ENCODE peak calls at places on chromosome 14, in five cellular contexts. C is upper lobe of right lung, T is testis, M is heart right ventricle, Y is adrenal gland. J is an unnamed sample.

GRCh38 chr14:32808574-32809098 is 130.0 kb upstream of the NPAS3 start:
- DNase-seq in T (no peak), Y (peak; percentile 11), C (no peak), M (no peak), J (no peak)

GRCh38 chr14:51308872-51309271 is 68.8 kb downstream of the TMX1 start:
- DNase-seq in C (no peak), M (no peak), T (no peak), Y (no peak), J (no peak)

GRCh38 chr14:88452231-88452630 is 66.8 kb downstream of the SPATA7 start:
- DNase-seq in C (no peak), M (no peak), T (no peak), Y (no peak), J (no peak)

GRCh38 chr14:98069712-98070133 is 1202.3 kb downstream of the BCL11B start:
- DNase-seq in M (no peak), Y (no peak), C (no peak), T (no peak), J (no peak)

GRCh38 chr14:99393059-99393655 is 87.5 kb downstream of the SETD3 start:
- DNase-seq in M (peak; percentile 24), C (peak; percentile 75), T (peak; percentile 41), Y (peak; percentile 43), J (no peak)

GRCh38 chr14:89188492-89188891 is 228.5 kb downstream of the FOXN3 start:
- DNase-seq in M (no peak), C (no peak), Y (no peak), T (no peak), J (no peak)

GRCh38 chr14:64244279-64244678 is 49.9 kb downstream of the ESR2 start:
- DNase-seq in M (peak; percentile 34), C (no peak), Y (peak; percentile 83), T (peak; percentile 81), J (no peak)

GRCh38 chr14:65940056-65940735 is 527.7 kb downstream of the FUT8 start:
- DNase-seq in C (no peak), T (no peak), Y (no peak), M (no peak), J (no peak)

GRCh38 chr14:62143235-62143634 is 381.0 kb downstream of the SNAPC1 start:
- DNase-seq in T (peak; percentile 67), M (no peak), C (no peak), Y (no peak), J (no peak)

GRCh38 chr14:70731447-70732239 is 77.7 kb downstream of the MAP3K9 start:
- DNase-seq in C (no peak), T (no peak), M (no peak), Y (no peak), J (no peak)

GRCh38 chr14:73173092-73173735 is 36.9 kb downstream of the PSEN1 start:
- DNase-seq in C (no peak), T (no peak), Y (no peak), M (no peak), J (no peak)

GRCh38 chr14:55832122-55832911 is 252.3 kb downstream of the KTN1 start:
- DNase-seq in C (no peak), Y (no peak), M (no peak), T (no peak), J (no peak)

GRCh38 chr14:102182190-102182589 is 42.5 kb downstream of the WDR20 start:
- DNase-seq in C (no peak), T (no peak), M (no peak), Y (no peak), J (no peak)

GRCh38 chr14:69323266-69323966 is 63.5 kb downstream of the GALNT16 start:
- DNase-seq in Y (no peak), C (peak; percentile 31), T (no peak), M (no peak), J (no peak)

GRCh38 chr14:26841920-26842741 is 244.3 kb upstream of the NOVA1 start:
- DNase-seq in M (no peak), Y (peak; percentile 57), C (no peak), T (peak; percentile 66), J (no peak)

DNA sequence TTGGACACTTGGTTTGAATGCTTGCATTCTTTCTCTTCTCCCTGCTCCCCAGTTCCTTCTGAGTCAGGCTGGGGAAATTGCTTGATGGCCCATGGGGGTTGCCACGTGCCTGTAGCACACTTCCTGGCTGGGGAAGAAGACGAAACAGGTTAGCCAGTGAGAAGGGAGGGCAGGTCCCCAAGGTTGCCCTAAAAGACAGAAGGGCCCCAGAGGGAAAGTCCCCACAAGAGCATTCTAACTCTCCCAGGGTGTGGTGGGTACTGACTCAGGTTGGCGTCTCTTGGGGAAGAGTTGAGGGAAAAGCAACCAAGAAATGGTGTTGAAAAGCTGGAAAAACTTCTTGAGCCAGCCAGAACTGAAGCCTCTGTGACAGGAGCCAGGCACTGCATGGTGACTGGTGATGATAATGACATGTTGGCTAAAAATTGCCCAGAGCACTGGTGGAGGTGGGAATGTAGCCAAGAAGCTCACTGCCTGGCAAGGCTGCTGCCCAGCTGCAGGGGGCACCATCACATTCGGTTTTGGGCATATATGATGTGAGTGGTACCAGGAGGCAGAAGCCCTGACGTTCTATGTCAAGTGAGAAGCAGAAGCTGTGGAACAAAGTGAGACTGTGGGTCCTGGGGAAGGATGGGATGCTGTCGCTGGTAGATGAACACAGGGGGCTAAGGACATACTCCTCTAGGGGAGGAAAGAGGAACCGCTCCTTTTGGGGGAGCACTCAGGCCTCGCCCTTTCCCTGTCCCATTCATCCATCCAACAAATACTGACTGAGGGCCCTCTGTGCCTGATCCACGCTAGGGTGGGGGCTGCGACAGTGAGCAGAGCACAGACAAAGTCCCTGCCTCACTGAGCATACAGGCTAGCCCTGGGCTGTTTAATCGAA is 8.1 kb upstream of the RABGGTA start:
- DNase-seq in M (peak; percentile 40), C (no peak), Y (no peak), T (no peak), J (no peak)
- TF ChIP-seq CTCF in M (peak; percentile 46), C (peak; percentile 18), Y (no peak), T (no peak), J (no peak)

GRCh38 chr14:23478109-23478698 is 8.7 kb downstream of the NGDN start:
- DNase-seq in M (no peak), Y (peak; percentile 61), C (no peak), T (peak; percentile 68), J (no peak)
- H3K36me3 ChIP-seq in M (peaks cover 80% of the 10 kb centered on the region), Y (peaks cover 48% of the 10 kb centered on the region), C (peaks cover 68% of the 10 kb centered on the region), T (no peaks in the 10 kb centered on the region), J (peaks cover 46% of the 10 kb centered on the region)

GRCh38 chr14:83217492-83217891 is 1683.8 kb upstream of the SEL1L start:
- DNase-seq in C (no peak), Y (no peak), T (no peak), M (no peak), J (no peak)
- TF ChIP-seq CTCF in C (no peak), Y (no peak), T (no peak), M (no peak), J (no peak)

GRCh38 chr14:101022916-101023435 is 119.5 kb upstream of the RTL1 start:
- DNase-seq in M (no peak), C (peak; percentile 21), T (peak; percentile 7), Y (peak; percentile 4), J (no peak)
- H3K36me3 ChIP-seq in M (peaks cover 2% of the 10 kb centered on the region), C (no peaks in the 10 kb centered on the region), T (no peaks in the 10 kb centered on the region), Y (peaks cover 56% of the 10 kb centered on the region), J (no peaks in the 10 kb centered on the region)

DNA sequence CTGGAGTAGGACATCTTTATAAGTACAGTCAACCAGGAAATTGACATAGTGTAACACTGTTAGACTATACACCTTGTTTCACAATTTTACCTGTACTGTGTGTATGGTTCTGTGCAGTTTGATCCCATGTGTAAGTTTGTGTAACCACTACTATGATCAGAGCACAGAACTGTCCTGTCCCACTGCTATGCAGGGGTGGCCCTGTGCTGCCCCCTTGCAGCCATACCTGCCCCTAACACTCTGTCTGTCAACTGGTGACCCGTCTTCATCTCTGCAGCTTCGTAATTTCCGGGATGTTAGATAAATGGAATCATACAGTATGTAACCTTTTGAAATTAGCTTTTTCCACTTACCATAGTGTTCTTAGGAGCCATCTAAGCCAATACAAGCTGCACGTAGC is 58.7 kb upstream of the RD3L start:
- DNase-seq in T (no peak), Y (no peak), M (no peak), C (no peak), J (no peak)
- TF ChIP-seq CTCF in T (no peak), Y (no peak), M (peak; percentile 27), C (peak; percentile 17), J (no peak)

GRCh38 chr14:58491593-58491992 is 64.1 kb downstream of the KIAA0586 start:
- DNase-seq in Y (no peak), T (no peak), M (no peak), C (no peak), J (no peak)
- H3K36me3 ChIP-seq in Y (peaks cover 20% of the 10 kb centered on the region), T (no peaks in the 10 kb centered on the region), M (peaks cover 93% of the 10 kb centered on the region), C (peaks cover 73% of the 10 kb centered on the region), J (peaks cover 14% of the 10 kb centered on the region)

GRCh38 chr14:29528889-29529288 is 398.8 kb downstream of the PRKD1 start:
- DNase-seq in T (no peak), Y (no peak), M (no peak), C (no peak), J (no peak)

GRCh38 chr14:29527286-29527685 is 400.4 kb downstream of the PRKD1 start:
- DNase-seq in Y (no peak), T (no peak), C (no peak), M (no peak), J (no peak)

GRCh38 chr14:29529418-29529817 is 398.2 kb downstream of the PRKD1 start:
- DNase-seq in C (no peak), Y (no peak), T (no peak), M (no peak), J (no peak)
- TF ChIP-seq CTCF in C (peak; percentile 49), Y (no peak), T (no peak), M (no peak), J (no peak)

J was measured in thoracic aorta.